ENCODE peak calls at places on chromosomes 12 and 14, in six cellular contexts. One of them, this sample, is unnamed.

GRCh38 chr12:15532364-15532977 is 210.2 kb downstream of the PTPRO start:
- DNase-seq in AG04450: peak; percentile 50
- DNase-seq in mucosa of descending colon: no peak
- DNase-seq in fibroblast of mammary gland: peak; percentile 91
- DNase-seq in brain microvascular endothelial cell: peak; percentile 68
- DNase-seq in foreskin fibroblast: peak; percentile 70
- DNase-seq in this sample: peak; percentile 92

GRCh38 chr12:54356951-54357356 is 7.3 kb downstream of the GPR84 start:
- DNase-seq in AG04450: no peak
- DNase-seq in brain microvascular endothelial cell: no peak
- DNase-seq in fibroblast of mammary gland: no peak
- DNase-seq in mucosa of descending colon: no peak
- DNase-seq in foreskin fibroblast: no peak
- DNase-seq in this sample: no peak

GRCh38 chr12:76879710-76880025 is 849 bp upstream of the CSRP2 start:
- DNase-seq in brain microvascular endothelial cell: peak; percentile 45
- DNase-seq in foreskin fibroblast: no peak
- DNase-seq in AG04450: no peak
- DNase-seq in mucosa of descending colon: no peak
- DNase-seq in fibroblast of mammary gland: no peak
- DNase-seq in this sample: no peak

GRCh38 chr12:128994869-128995268 is 141.6 kb downstream of the GLT1D1 start:
- DNase-seq in fibroblast of mammary gland: no peak
- DNase-seq in mucosa of descending colon: no peak
- DNase-seq in AG04450: no peak
- DNase-seq in brain microvascular endothelial cell: no peak
- DNase-seq in foreskin fibroblast: no peak
- DNase-seq in this sample: no peak

GRCh38 chr14:89237923-89238529 is 179.0 kb downstream of the FOXN3 start:
- DNase-seq in foreskin fibroblast: no peak
- DNase-seq in mucosa of descending colon: no peak
- DNase-seq in fibroblast of mammary gland: peak; percentile 29
- DNase-seq in AG04450: no peak
- DNase-seq in brain microvascular endothelial cell: no peak
- DNase-seq in this sample: peak; percentile 57

GRCh38 chr12:117421987-117422386 is 60.6 kb upstream of the NOS1 start:
- DNase-seq in brain microvascular endothelial cell: no peak
- DNase-seq in foreskin fibroblast: no peak
- DNase-seq in AG04450: no peak
- DNase-seq in mucosa of descending colon: no peak
- DNase-seq in fibroblast of mammary gland: no peak
- DNase-seq in this sample: no peak

GRCh38 chr12:47867496-47867941 is 37.3 kb downstream of the VDR start:
- DNase-seq in fibroblast of mammary gland: peak; percentile 96
- DNase-seq in brain microvascular endothelial cell: peak; percentile 90
- DNase-seq in mucosa of descending colon: no peak
- DNase-seq in AG04450: peak; percentile 70
- DNase-seq in foreskin fibroblast: peak; percentile 85
- DNase-seq in this sample: peak; percentile 90

GRCh38 chr12:20868277-20868676 is 57.8 kb downstream of the SLCO1B3 start:
- DNase-seq in brain microvascular endothelial cell: no peak
- DNase-seq in fibroblast of mammary gland: no peak
- DNase-seq in foreskin fibroblast: no peak
- DNase-seq in mucosa of descending colon: no peak
- DNase-seq in AG04450: no peak
- DNase-seq in this sample: no peak

DNA sequence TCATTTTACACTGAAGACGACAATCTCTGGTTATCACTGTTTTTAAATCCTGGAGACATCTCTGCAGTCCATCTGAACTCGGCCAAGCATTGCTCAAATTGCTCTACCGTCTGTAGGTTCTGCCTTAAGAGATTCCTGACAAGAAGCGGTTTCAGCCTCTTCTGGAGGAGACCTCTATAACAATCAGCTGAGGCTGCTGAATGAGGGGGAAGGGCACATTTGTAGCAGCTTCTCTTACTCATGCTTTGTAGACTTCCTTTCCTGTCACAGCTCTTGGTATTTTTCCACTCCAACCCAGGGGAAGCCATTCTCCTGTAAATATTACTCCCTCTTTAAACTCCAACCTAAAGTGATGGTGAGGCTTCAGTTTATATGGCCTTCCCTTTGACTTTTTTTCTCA is 3.0 kb downstream of the ARG2 start:
- DNase-seq in fibroblast of mammary gland: peak; percentile 81
- DNase-seq in brain microvascular endothelial cell: peak; percentile 89
- DNase-seq in foreskin fibroblast: peak; percentile 72
- DNase-seq in AG04450: no peak
- DNase-seq in mucosa of descending colon: no peak
- DNase-seq in this sample: peak; percentile 93
- H3K4me3 ChIP-seq in fibroblast of mammary gland: no peak overlapping the region
- H3K4me3 ChIP-seq in brain microvascular endothelial cell: no peak overlapping the region
- H3K4me3 ChIP-seq in foreskin fibroblast: no peak overlapping the region
- H3K4me3 ChIP-seq in AG04450: no peak overlapping the region
- H3K4me3 ChIP-seq in mucosa of descending colon: no peak overlapping the region
- H3K4me3 ChIP-seq in this sample: no peak overlapping the region

DNA sequence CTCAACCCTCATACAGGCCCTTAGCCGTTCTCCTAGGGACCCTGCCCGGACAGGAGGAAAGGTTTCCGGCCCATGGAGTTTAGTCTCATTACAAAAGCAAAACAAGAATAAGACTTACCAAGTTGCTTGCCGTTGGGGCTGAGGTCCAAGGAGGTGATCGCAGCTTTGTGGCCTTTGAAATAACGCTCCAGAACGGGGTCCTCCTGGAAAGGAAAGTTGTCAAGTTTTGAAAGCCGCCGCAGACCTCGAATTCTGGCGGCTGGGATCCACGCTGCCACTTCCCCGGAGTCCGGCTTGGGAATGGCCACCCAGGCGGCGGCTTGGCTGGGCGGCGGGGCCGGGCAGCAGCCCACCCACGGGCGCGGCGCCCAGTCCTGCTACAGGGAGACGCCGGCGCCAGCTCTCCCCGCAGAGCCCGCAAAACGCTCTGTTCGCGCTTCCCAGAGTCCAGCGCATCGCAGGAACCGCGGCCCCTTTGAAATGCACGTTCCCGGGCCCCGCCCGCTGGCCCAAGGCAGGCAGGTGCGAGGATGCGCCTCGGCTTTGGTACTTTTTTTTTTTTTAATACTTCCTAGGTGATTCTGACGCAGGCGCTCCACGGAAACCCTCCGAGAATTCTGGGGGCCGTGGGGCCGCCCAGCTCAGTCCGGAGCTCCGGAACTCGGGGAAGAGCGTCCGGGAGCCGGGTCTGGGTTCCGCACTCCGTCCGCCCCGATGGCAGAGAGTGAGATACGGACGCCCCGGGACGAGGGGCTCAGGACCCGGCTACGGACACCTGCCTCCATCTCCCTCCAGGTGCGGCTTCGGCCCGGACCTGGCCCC is 617 bp upstream of the GALNT4 start:
- DNase-seq in fibroblast of mammary gland: peak; percentile 20
- DNase-seq in AG04450: no peak
- DNase-seq in foreskin fibroblast: peak; percentile 9
- DNase-seq in brain microvascular endothelial cell: peak; percentile 24
- DNase-seq in mucosa of descending colon: peak; percentile 83
- DNase-seq in this sample: peak; percentile 24
- TF ChIP-seq CTCF in fibroblast of mammary gland: no peak
- TF ChIP-seq CTCF in AG04450: no peak
- TF ChIP-seq CTCF in foreskin fibroblast: no peak
- TF ChIP-seq CTCF in brain microvascular endothelial cell: no peak
- TF ChIP-seq CTCF in mucosa of descending colon: no peak
- TF ChIP-seq CTCF in this sample: no peak

GRCh38 chr14:66543996-66544395 is 36.0 kb downstream of the GPHN start:
- DNase-seq in foreskin fibroblast: no peak
- DNase-seq in fibroblast of mammary gland: no peak
- DNase-seq in AG04450: no peak
- DNase-seq in brain microvascular endothelial cell: no peak
- DNase-seq in mucosa of descending colon: no peak
- DNase-seq in this sample: no peak

GRCh38 chr14:66541627-66542026 is 33.7 kb downstream of the GPHN start:
- DNase-seq in foreskin fibroblast: no peak
- DNase-seq in AG04450: no peak
- DNase-seq in brain microvascular endothelial cell: no peak
- DNase-seq in mucosa of descending colon: no peak
- DNase-seq in fibroblast of mammary gland: no peak
- DNase-seq in this sample: peak; percentile 2

GRCh38 chr14:66540038-66540437 is 32.1 kb downstream of the GPHN start:
- DNase-seq in foreskin fibroblast: no peak
- DNase-seq in fibroblast of mammary gland: no peak
- DNase-seq in brain microvascular endothelial cell: no peak
- DNase-seq in mucosa of descending colon: no peak
- DNase-seq in AG04450: no peak
- DNase-seq in this sample: no peak

DNA sequence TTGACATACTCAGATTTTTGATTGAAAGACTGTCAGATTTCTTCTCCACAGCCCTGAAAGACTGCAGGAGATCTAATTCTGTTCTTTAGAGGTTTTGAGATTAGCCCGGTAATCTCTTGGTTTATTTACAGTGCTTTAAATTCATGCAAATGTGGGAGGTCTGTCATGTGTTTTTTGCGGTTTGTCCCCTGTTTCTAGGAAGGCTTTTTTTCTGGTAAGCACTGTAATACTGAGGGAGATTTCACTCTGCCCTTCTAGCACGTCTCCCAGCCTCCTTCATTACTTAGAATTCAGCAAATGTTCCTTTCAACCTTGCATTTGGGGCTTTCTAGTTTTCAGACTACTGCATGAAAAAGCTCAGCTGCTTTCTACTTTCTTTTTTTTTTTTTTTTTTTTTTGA is 31.1 kb downstream of the GPHN start:
- DNase-seq in brain microvascular endothelial cell: no peak
- DNase-seq in mucosa of descending colon: no peak
- DNase-seq in fibroblast of mammary gland: no peak
- DNase-seq in AG04450: no peak
- DNase-seq in foreskin fibroblast: no peak
- DNase-seq in this sample: no peak
- H3K4me3 ChIP-seq in brain microvascular endothelial cell: no peak overlapping the region
- H3K4me3 ChIP-seq in mucosa of descending colon: no peak overlapping the region
- H3K4me3 ChIP-seq in fibroblast of mammary gland: no peak overlapping the region
- H3K4me3 ChIP-seq in AG04450: no peak overlapping the region
- H3K4me3 ChIP-seq in foreskin fibroblast: no peak overlapping the region
- H3K4me3 ChIP-seq in this sample: no peak overlapping the region

GRCh38 chr12:51517800-51518199 is 73.2 kb upstream of the SCN8A start:
- DNase-seq in AG04450: no peak
- DNase-seq in fibroblast of mammary gland: no peak
- DNase-seq in brain microvascular endothelial cell: no peak
- DNase-seq in foreskin fibroblast: no peak
- DNase-seq in mucosa of descending colon: no peak
- DNase-seq in this sample: no peak
- TF ChIP-seq CTCF in AG04450: peak; percentile 9
- TF ChIP-seq CTCF in fibroblast of mammary gland: no peak
- TF ChIP-seq CTCF in brain microvascular endothelial cell: peak; percentile 19
- TF ChIP-seq CTCF in foreskin fibroblast: no peak
- TF ChIP-seq CTCF in mucosa of descending colon: no peak
- TF ChIP-seq CTCF in this sample: peak; percentile 36

GRCh38 chr12:2259368-2259767 is 206.6 kb downstream of the CACNA1C start:
- DNase-seq in foreskin fibroblast: no peak
- DNase-seq in AG04450: no peak
- DNase-seq in fibroblast of mammary gland: no peak
- DNase-seq in mucosa of descending colon: no peak
- DNase-seq in brain microvascular endothelial cell: no peak
- DNase-seq in this sample: peak; percentile 47

GRCh38 chr12:2256453-2256852 is 203.7 kb downstream of the CACNA1C start:
- DNase-seq in brain microvascular endothelial cell: peak; percentile 74
- DNase-seq in AG04450: no peak
- DNase-seq in foreskin fibroblast: no peak
- DNase-seq in fibroblast of mammary gland: peak; percentile 81
- DNase-seq in mucosa of descending colon: no peak
- DNase-seq in this sample: peak; percentile 85

GRCh38 chr12:2258035-2258434 is 205.2 kb downstream of the CACNA1C start:
- DNase-seq in brain microvascular endothelial cell: no peak
- DNase-seq in mucosa of descending colon: no peak
- DNase-seq in foreskin fibroblast: no peak
- DNase-seq in AG04450: no peak
- DNase-seq in fibroblast of mammary gland: no peak
- DNase-seq in this sample: peak; percentile 72

GRCh38 chr12:2255301-2255700 is 202.5 kb downstream of the CACNA1C start:
- DNase-seq in foreskin fibroblast: no peak
- DNase-seq in mucosa of descending colon: no peak
- DNase-seq in fibroblast of mammary gland: no peak
- DNase-seq in brain microvascular endothelial cell: no peak
- DNase-seq in AG04450: no peak
- DNase-seq in this sample: no peak

GRCh38 chr12:2256915-2257314 is 204.1 kb downstream of the CACNA1C start:
- DNase-seq in AG04450: no peak
- DNase-seq in brain microvascular endothelial cell: no peak
- DNase-seq in fibroblast of mammary gland: peak; percentile 43
- DNase-seq in foreskin fibroblast: no peak
- DNase-seq in mucosa of descending colon: no peak
- DNase-seq in this sample: peak; percentile 59
- H3K4me3 ChIP-seq in AG04450: no peak overlapping the region
- H3K4me3 ChIP-seq in brain microvascular endothelial cell: no peak overlapping the region
- H3K4me3 ChIP-seq in fibroblast of mammary gland: no peak overlapping the region
- H3K4me3 ChIP-seq in foreskin fibroblast: no peak overlapping the region
- H3K4me3 ChIP-seq in mucosa of descending colon: no peak overlapping the region
- H3K4me3 ChIP-seq in this sample: no peak overlapping the region

GRCh38 chr12:130770413-130771028 is 54.4 kb upstream of the RIMBP2 start:
- DNase-seq in brain microvascular endothelial cell: no peak
- DNase-seq in AG04450: no peak
- DNase-seq in fibroblast of mammary gland: no peak
- DNase-seq in foreskin fibroblast: no peak
- DNase-seq in mucosa of descending colon: no peak
- DNase-seq in this sample: no peak
- TF ChIP-seq CTCF in brain microvascular endothelial cell: no peak
- TF ChIP-seq CTCF in AG04450: no peak
- TF ChIP-seq CTCF in fibroblast of mammary gland: no peak
- TF ChIP-seq CTCF in foreskin fibroblast: no peak
- TF ChIP-seq CTCF in mucosa of descending colon: no peak
- TF ChIP-seq CTCF in this sample: no peak

GRCh38 chr12:130499474-130499873 is 161.8 kb downstream of the PIWIL1 start:
- DNase-seq in brain microvascular endothelial cell: no peak
- DNase-seq in foreskin fibroblast: no peak
- DNase-seq in mucosa of descending colon: no peak
- DNase-seq in AG04450: no peak
- DNase-seq in fibroblast of mammary gland: no peak
- DNase-seq in this sample: no peak
- H3K4me3 ChIP-seq in brain microvascular endothelial cell: no peak overlapping the region
- H3K4me3 ChIP-seq in foreskin fibroblast: no peak overlapping the region
- H3K4me3 ChIP-seq in mucosa of descending colon: no peak overlapping the region
- H3K4me3 ChIP-seq in AG04450: no peak overlapping the region
- H3K4me3 ChIP-seq in fibroblast of mammary gland: no peak overlapping the region
- H3K4me3 ChIP-seq in this sample: no peak overlapping the region